ENCODE peak calls at places on chromosomes 4 and X, in eight cellular contexts. U is breast epithelium, X is left ventricle myocardium inferior, N is BE2C, C is endothelial cell of umbilical vein, O is fibroblast of lung, E is transverse colon, M is cardiac muscle cell. P is an unnamed sample.

GRCh38 chrX:93868289-93868985 is 194.4 kb downstream of the FAM133A start:
- DNase-seq in U (no peak), X (no peak), N (no peak), C (peak; percentile 15), O (no peak), E (no peak), M (peak; percentile 9), P (no peak)

GRCh38 chr4:143375326-143376073 is 38.8 kb downstream of the GAB1 start:
- DNase-seq in U (no peak), X (peak; percentile 30), N (peak; percentile 30), C (peak; percentile 58), O (peak; percentile 20), E (peak; percentile 43), M (no peak), P (no peak)

GRCh38 chrX:2502668-2503519 is 2.1 kb upstream of the DHRSX start:
- DNase-seq in U (no peak), X (no peak), N (no peak), C (no peak), O (no peak), E (peak; percentile 37), M (peak; percentile 44), P (no peak)

GRCh38 chr4:183658362-183659028 is 490 bp downstream of the RWDD4 start:
- DNase-seq in U (no peak), X (peak; percentile 32), N (peak; percentile 17), C (peak; percentile 37), O (no peak), E (peak; percentile 27), M (peak; percentile 24), P (no peak)

GRCh38 chr4:140102406-140102805 is 51.6 kb downstream of the MAML3 start:
- DNase-seq in U (no peak), X (no peak), N (no peak), C (no peak), O (peak; percentile 38), E (no peak), M (no peak), P (no peak)

GRCh38 chr4:128061566-128062536 is 739 bp downstream of the LARP1B start:
- DNase-seq in U (peak; percentile 56), X (peak; percentile 53), N (peak; percentile 65), C (peak; percentile 64), O (peak; percentile 53), E (peak; percentile 78), M (peak; percentile 53), P (peak; percentile 13)

GRCh38 chr4:38178666-38178995 is 218.4 kb downstream of the PTTG2 start:
- DNase-seq in U (no peak), X (no peak), N (no peak), C (no peak), O (no peak), E (no peak), M (no peak), P (no peak)

GRCh38 chrX:109684136-109684535 is 48.9 kb downstream of the ACSL4 start:
- DNase-seq in U (no peak), X (no peak), N (no peak), C (no peak), O (peak; percentile 52), E (no peak), M (peak; percentile 39), P (no peak)

GRCh38 chr4:13523591-13524503 is 20.5 kb downstream of the NKX3-2 start:
- DNase-seq in U (no peak), X (no peak), N (no peak), C (no peak), O (no peak), E (no peak), M (no peak), P (no peak)

GRCh38 chr4:38235338-38235737 is 275.1 kb downstream of the PTTG2 start:
- DNase-seq in U (no peak), X (no peak), N (no peak), C (no peak), O (no peak), E (no peak), M (no peak), P (no peak)

GRCh38 chr4:73311428-73311827 is 52.8 kb upstream of the ANKRD17 start:
- DNase-seq in U (no peak), X (no peak), N (no peak), C (peak; percentile 65), O (peak; percentile 41), E (no peak), M (peak; percentile 56), P (no peak)

GRCh38 chrX:2608638-2609430 is 82.3 kb upstream of the CD99 start:
- DNase-seq in U (peak; percentile 91), X (peak; percentile 90), N (peak; percentile 9), C (peak; percentile 82), O (peak; percentile 80), E (peak; percentile 93), M (peak; percentile 92), P (peak; percentile 40)

GRCh38 chr4:24137963-24138601 is 248.2 kb upstream of the PPARGC1A start:
- DNase-seq in U (no peak), X (no peak), N (no peak), C (no peak), O (no peak), E (peak; percentile 73), M (no peak), P (no peak)

GRCh38 chr4:149987330-149987751 is 90.9 kb upstream of the DCLK2 start:
- DNase-seq in U (no peak), X (no peak), N (peak; percentile 41), C (peak; percentile 86), O (no peak), E (no peak), M (peak; percentile 47), P (no peak)

GRCh38 chr4:106421441-106422296 is 53.1 kb upstream of the GIMD1 start:
- DNase-seq in U (no peak), X (no peak), N (no peak), C (no peak), O (peak; percentile 67), E (no peak), M (peak; percentile 1), P (no peak)

GRCh38 chr4:159191989-159192388 is 89.1 kb downstream of the RAPGEF2 start:
- DNase-seq in U (no peak), X (no peak), N (no peak), C (peak; percentile 31), O (peak; percentile 88), E (no peak), M (peak; percentile 59), P (no peak)

GRCh38 chrX:10904220-10904619 is 206.9 kb upstream of the HCCS start:
- DNase-seq in U (no peak), X (no peak), N (no peak), C (no peak), O (peak; percentile 73), E (no peak), M (peak; percentile 35), P (no peak)

GRCh38 chr4:113908829-113909228 is 70.6 kb downstream of the ARSJ start:
- DNase-seq in U (no peak), X (no peak), N (no peak), C (no peak), O (no peak), E (no peak), M (no peak), P (no peak)

GRCh38 chrX:77704881-77705280 is 81.1 kb downstream of the ATRX start:
- DNase-seq in U (no peak), X (no peak), N (no peak), C (no peak), O (no peak), E (no peak), M (no peak), P (no peak)

GRCh38 chr4:10061650-10062415 is 40.5 kb upstream of the SLC2A9 start:
- DNase-seq in U (no peak), X (no peak), N (no peak), C (no peak), O (peak; percentile 30), E (no peak), M (no peak), P (no peak)

DNA sequence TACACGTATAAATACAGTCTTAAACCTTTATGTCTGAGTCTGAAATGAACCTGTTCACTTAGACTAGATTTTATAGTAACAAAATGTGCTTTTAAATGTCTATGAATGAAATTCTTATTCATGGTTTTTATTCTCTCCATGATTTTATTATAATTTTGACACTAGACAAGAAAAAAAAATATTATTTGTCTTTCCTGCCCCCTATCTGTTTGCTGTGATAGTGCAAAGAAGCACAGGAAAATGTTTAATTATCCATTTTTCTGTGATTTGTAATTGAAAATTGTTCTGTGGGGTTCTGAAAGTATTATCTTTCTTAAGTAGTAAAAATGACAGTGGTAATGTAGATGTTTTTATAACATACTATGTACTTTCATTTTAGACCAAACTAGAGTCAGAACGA is 52.0 kb downstream of the INTS6L start:
- DNase-seq in U (no peak), X (no peak), N (no peak), C (no peak), O (no peak), E (no peak), M (peak; percentile 1), P (no peak)
- H3K9me3 ChIP-seq in U (no peaks in the 10 kb centered on the region), X (no peaks in the 10 kb centered on the region), N (no peaks in the 10 kb centered on the region), C (no peaks in the 10 kb centered on the region), O (no peaks in the 10 kb centered on the region), E (no peaks in the 10 kb centered on the region), M (no peaks in the 10 kb centered on the region), P (no peaks in the 10 kb centered on the region)

DNA sequence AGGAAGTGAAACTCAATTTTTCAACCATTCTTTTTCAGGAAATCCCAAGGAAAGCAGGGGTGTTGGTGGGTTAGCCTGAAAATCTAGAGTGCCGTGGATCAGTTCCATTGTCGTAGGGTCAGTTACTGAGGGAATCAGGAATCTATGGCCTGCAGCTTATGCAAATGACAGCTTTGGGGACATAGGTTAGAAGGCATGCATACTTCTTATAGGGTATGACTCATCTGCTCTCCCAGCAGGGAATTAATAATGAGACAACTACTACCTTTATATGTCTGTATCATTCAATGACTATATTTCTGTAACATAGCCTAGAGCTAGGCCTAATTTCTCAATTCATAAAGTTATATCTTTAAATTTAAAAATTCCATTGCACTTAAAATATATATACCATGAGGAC is 36.6 kb downstream of the ZNF41 start:
- DNase-seq in U (no peak), X (no peak), N (no peak), C (no peak), O (no peak), E (no peak), M (no peak), P (no peak)
- H3K9me3 ChIP-seq in U (peaks cover 20% of the 10 kb centered on the region), X (peaks cover 40% of the 10 kb centered on the region), N (no peaks in the 10 kb centered on the region), C (no peaks in the 10 kb centered on the region), O (no peaks in the 10 kb centered on the region), E (peaks cover 10% of the 10 kb centered on the region), M (peaks cover 3% of the 10 kb centered on the region), P (peaks cover 63% of the 10 kb centered on the region)

GRCh38 chrX:136344321-136344720 is 43.6 kb downstream of the ADGRG4 start:
- DNase-seq in U (no peak), X (no peak), N (no peak), C (no peak), O (no peak), E (no peak), M (no peak), P (no peak)
- H3K9me3 ChIP-seq in U (no peaks in the 10 kb centered on the region), X (no peaks in the 10 kb centered on the region), N (no peaks in the 10 kb centered on the region), C (no peaks in the 10 kb centered on the region), O (no peaks in the 10 kb centered on the region), E (no peaks in the 10 kb centered on the region), M (no peaks in the 10 kb centered on the region), P (no peaks in the 10 kb centered on the region)

DNA sequence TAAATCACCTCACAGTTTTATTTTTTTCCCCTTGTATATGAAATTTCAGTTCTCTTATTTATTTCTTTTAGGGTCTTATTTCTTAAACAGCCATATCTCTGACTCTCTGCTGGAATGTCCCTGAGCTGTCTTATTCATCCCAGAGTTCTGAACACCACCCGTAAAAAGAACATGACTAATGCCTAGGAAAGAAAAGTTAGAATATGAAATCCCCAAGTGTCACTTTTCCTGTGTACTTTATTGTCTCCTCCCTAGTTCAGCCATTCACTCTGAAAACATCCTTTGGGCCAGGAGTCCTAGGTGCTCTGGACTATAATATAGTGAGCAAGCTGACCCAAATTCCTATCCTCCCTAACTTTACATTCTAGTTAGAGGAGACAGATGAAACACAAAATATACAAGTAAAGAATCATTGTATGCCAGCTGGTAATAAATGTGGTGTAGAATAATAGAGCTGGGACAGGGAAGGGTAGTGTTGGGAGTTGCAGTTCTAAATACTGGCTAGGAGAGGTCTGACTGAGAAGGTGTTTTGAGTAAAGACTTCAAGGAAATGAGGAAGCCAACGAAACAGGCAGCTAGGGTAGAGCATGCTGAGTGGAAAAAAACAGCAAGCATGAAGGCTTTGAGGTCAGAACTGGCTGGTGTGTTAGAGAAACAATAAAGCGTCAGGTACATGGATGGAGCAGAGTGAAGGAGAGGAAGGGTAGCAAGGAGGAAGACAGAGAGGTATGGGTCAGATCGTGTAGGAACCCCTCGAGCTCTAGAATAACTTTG is 40.6 kb upstream of the FTHL17 start:
- DNase-seq in U (no peak), X (no peak), N (no peak), C (no peak), O (no peak), E (no peak), M (no peak), P (no peak)
- H3K9me3 ChIP-seq in U (no peaks in the 10 kb centered on the region), X (no peaks in the 10 kb centered on the region), N (no peaks in the 10 kb centered on the region), C (no peaks in the 10 kb centered on the region), O (no peaks in the 10 kb centered on the region), E (no peaks in the 10 kb centered on the region), M (no peaks in the 10 kb centered on the region), P (no peaks in the 10 kb centered on the region)